ENCODE peak calls at places on chromosomes 16 and 17, in nine cellular contexts. X, R, V, K, D, Q, T, I and Z are unnamed samples.

GRCh38 chr17:76543482-76544122 is 3.8 kb downstream of the PRCD start:
- DNase-seq in V (no peak), R (no peak), I (no peak), T (no peak), Q (no peak), X (no peak), D (peak; percentile 21), K (no peak), Z (no peak)

GRCh38 chr16:86167061-86167460 is 268.1 kb downstream of the IRF8 start:
- DNase-seq in R (no peak), V (no peak), X (no peak), D (no peak), T (no peak), Q (no peak), K (no peak), I (no peak), Z (no peak)

GRCh38 chr16:11612110-11612981 is 25.6 kb upstream of the LITAF start:
- DNase-seq in K (peak; percentile 50), R (no peak), V (no peak), Q (no peak), X (peak; percentile 84), T (no peak), I (no peak), D (peak; percentile 35), Z (peak; percentile 90)

GRCh38 chr16:15677447-15677846 is 27.4 kb downstream of the NDE1 start:
- DNase-seq in R (no peak), K (no peak), T (no peak), X (no peak), D (no peak), I (no peak), Q (no peak), V (no peak), Z (no peak)

GRCh38 chr17:38449364-38449763 is 21.1 kb downstream of the ARHGAP23 start:
- DNase-seq in R (no peak), X (no peak), V (no peak), K (no peak), Q (no peak), D (no peak), T (peak; percentile 19), I (no peak), Z (no peak)

GRCh38 chr16:72590179-72590937 is 418.4 kb upstream of the PMFBP1 start:
- DNase-seq in R (no peak), Q (peak; percentile 37), T (no peak), K (no peak), V (peak; percentile 3), D (no peak), I (no peak), X (no peak), Z (no peak)

GRCh38 chr16:88673685-88674398 is 11.0 kb upstream of the MVD start:
- DNase-seq in V (no peak), D (peak; percentile 61), K (no peak), I (no peak), T (no peak), R (no peak), Q (no peak), X (no peak), Z (no peak)

GRCh38 chr16:24850289-24850931 is 4.6 kb downstream of the SLC5A11 start:
- DNase-seq in T (no peak), X (no peak), Q (no peak), K (no peak), I (no peak), D (no peak), R (no peak), V (no peak), Z (no peak)

GRCh38 chr17:76032073-76032779 is 5.1 kb upstream of the EVPL start:
- DNase-seq in D (no peak), I (no peak), T (no peak), K (no peak), X (no peak), Q (no peak), R (no peak), V (no peak), Z (no peak)

GRCh38 chr17:66633322-66633965 is 201.5 kb upstream of the CACNG5 start:
- DNase-seq in V (no peak), Q (no peak), X (no peak), K (no peak), T (no peak), I (no peak), D (no peak), R (peak; percentile 29), Z (no peak)

GRCh38 chr16:57141822-57142631 is 43.8 kb downstream of the PSME3IP1 start:
- DNase-seq in K (no peak), Q (no peak), D (no peak), V (peak; percentile 84), I (no peak), R (peak; percentile 38), X (no peak), T (peak; percentile 5), Z (peak; percentile 64)

GRCh38 chr16:66168777-66169176 is 197.7 kb upstream of the CDH5 start:
- DNase-seq in I (no peak), V (no peak), K (no peak), Q (no peak), T (no peak), X (no peak), D (no peak), R (no peak), Z (no peak)

GRCh38 chr16:66169817-66170216 is 196.7 kb upstream of the CDH5 start:
- DNase-seq in I (no peak), T (no peak), V (no peak), X (no peak), D (no peak), K (no peak), R (no peak), Q (no peak), Z (no peak)

GRCh38 chr16:66165879-66166278 is 200.6 kb upstream of the CDH5 start:
- DNase-seq in R (no peak), D (no peak), I (no peak), K (no peak), V (no peak), Q (no peak), X (no peak), T (no peak), Z (no peak)

GRCh38 chr16:66166451-66166850 is 200.0 kb upstream of the CDH5 start:
- DNase-seq in Q (no peak), K (no peak), D (no peak), I (no peak), V (no peak), T (no peak), R (no peak), X (no peak), Z (no peak)

GRCh38 chr16:66167564-66168291 is 198.8 kb upstream of the CDH5 start:
- DNase-seq in X (no peak), I (no peak), Q (peak; percentile 20), T (no peak), K (no peak), D (no peak), V (no peak), R (no peak), Z (no peak)
- TF ChIP-seq CTCF in X (no peak), I (no peak), Q (peak; percentile 49), T (no peak), K (no peak), D (peak; percentile 29), V (no peak), R (no peak), Z (no peak)

GRCh38 chr17:27246537-27246936 is 47.4 kb upstream of the WSB1 start:
- DNase-seq in X (no peak), I (no peak), T (no peak), V (no peak), D (no peak), R (no peak), K (no peak), Q (no peak), Z (no peak)

GRCh38 chr17:27245230-27245696 is 48.7 kb upstream of the WSB1 start:
- DNase-seq in V (peak; percentile 77), I (peak; percentile 64), D (peak; percentile 86), Q (peak; percentile 76), K (peak; percentile 84), R (peak; percentile 48), X (peak; percentile 87), T (peak; percentile 61), Z (peak; percentile 92)

GRCh38 chr17:27242951-27243350 is 51.0 kb upstream of the WSB1 start:
- DNase-seq in K (no peak), D (no peak), V (no peak), T (no peak), I (no peak), Q (no peak), R (no peak), X (no peak), Z (no peak)

GRCh38 chr17:27244019-27244418 is 49.9 kb upstream of the WSB1 start:
- DNase-seq in V (no peak), Q (no peak), D (no peak), X (no peak), T (no peak), R (no peak), K (no peak), I (no peak), Z (no peak)

DNA sequence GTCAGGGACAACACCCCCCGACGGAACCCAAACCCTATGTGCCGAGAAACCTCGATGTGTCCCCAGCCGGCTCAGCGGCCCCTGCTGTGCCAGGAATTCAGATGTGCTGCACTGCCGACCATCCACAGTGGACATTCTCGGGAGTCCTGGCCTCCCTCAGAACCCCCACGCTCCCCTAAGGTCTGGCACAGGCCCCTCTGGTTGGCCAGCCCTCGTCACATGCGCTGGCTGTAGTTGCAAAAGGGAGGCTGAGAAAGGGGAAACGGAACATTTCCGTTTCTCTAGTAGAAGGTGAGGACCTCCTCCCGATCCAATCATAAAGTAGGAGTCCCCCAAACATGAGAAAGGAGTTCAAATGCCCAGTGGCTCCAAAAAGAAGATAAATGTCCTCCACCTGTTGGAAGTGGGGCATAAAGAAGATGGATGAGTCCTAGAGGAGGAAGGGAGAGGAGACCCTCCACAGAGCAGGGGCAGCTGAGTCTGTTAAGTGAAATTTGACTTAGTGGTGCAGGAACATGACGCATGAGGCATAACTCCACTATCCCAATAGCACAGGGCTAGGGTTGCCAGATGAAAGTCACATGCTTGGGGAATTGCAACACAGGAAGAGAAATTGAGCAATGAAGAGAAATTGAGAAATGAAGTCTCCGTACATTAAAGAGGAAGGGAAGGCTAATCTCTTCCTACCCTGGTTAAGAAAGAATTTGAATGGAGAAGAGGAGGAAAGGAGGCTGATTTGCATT is 49.3 kb upstream of the WSB1 start:
- DNase-seq in K (no peak), V (no peak), Q (no peak), T (peak; percentile 43), I (no peak), D (peak; percentile 56), X (peak; percentile 46), R (no peak), Z (peak; percentile 85)
- H3K4me3 ChIP-seq in K (no peak overlapping the region), V (no peak overlapping the region), Q (no peak overlapping the region), T (no peak overlapping the region), I (peak overlapping the region; percentile 47), D (peak overlapping the region; percentile 41), X (no peak overlapping the region), R (no peak overlapping the region), Z (peak overlapping the region; percentile 30)

DNA sequence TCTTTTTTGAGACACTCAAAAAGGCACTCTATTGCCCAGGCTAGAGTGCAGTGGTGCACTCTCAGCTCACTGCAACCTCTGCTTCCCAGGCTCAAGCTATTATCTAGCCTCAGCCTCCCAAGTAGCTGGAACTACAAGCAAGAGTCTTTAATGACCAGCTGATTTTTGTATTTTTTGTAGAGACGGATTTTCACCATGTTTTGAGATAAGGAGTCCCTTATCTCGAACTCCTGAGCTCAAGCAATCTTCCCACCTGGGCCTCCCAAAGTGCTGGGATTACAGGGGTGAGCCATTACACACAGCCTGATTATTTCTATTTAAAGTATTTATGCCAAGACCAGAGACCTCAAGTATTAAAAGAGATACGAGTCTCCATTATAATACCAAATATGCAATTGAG is 566.1 kb upstream of the CA10 start:
- DNase-seq in Q (no peak), V (no peak), R (no peak), D (no peak), K (no peak), T (no peak), I (no peak), X (no peak), Z (no peak)
- H3K36me3 ChIP-seq in Q (no peaks in the 10 kb centered on the region), V (no peaks in the 10 kb centered on the region), R (no peaks in the 10 kb centered on the region), D (no peaks in the 10 kb centered on the region), K (no peaks in the 10 kb centered on the region), T (no peaks in the 10 kb centered on the region), I (no peaks in the 10 kb centered on the region), X (no peaks in the 10 kb centered on the region), Z (no peaks in the 10 kb centered on the region)

GRCh38 chr16:65023802-65024201 is 98.1 kb downstream of the CDH11 start:
- DNase-seq in R (no peak), V (no peak), T (no peak), D (no peak), I (no peak), X (no peak), K (no peak), Q (no peak), Z (no peak)
- TF ChIP-seq CTCF in R (no peak), V (no peak), T (no peak), D (no peak), I (no peak), X (no peak), K (no peak), Q (no peak), Z (no peak)